ENCODE peak calls at places on chromosomes 16 and 17, in ten cellular contexts. E, X, K, B, N, Z, I, V, U and T are unnamed samples.

GRCh38 chr17:6413073-6413472 is 21.8 kb downstream of the AIPL1 start:
- DNase-seq in E (no peak), X (no peak), K (peak), B (peak), N (no peak), Z (peak), I (no peak), V (no peak), U (peak), T (no peak)

GRCh38 chr17:61317779-61318178 is 81.9 kb upstream of the TBX2 start:
- DNase-seq in E (no peak), X (peak), K (no peak), B (no peak), N (no peak), Z (no peak), I (no peak), V (no peak), U (no peak), T (no peak)

GRCh38 chr17:50774225-50774803 is 7.0 kb upstream of the ANKRD40CL start:
- DNase-seq in E (no peak), X (no peak), K (no peak), B (no peak), N (no peak), Z (no peak), I (no peak), V (peak), U (no peak), T (no peak)

GRCh38 chr16:19861811-19862327 is 22.8 kb downstream of the GPRC5B start:
- DNase-seq in E (no peak), X (peak), K (no peak), B (no peak), N (no peak), Z (no peak), I (no peak), V (peak), U (no peak), T (no peak)

GRCh38 chr17:2929881-2930533 is 133.4 kb downstream of the OR1D5 start:
- DNase-seq in E (no peak), X (no peak), K (peak), B (peak), N (no peak), Z (no peak), I (peak), V (no peak), U (peak), T (peak)

GRCh38 chr17:27386206-27387075 is 69.8 kb upstream of the KSR1 start:
- DNase-seq in E (no peak), X (no peak), K (no peak), B (no peak), N (no peak), Z (no peak), I (no peak), V (no peak), U (no peak), T (no peak)

GRCh38 chr16:85879975-85880831 is 18.8 kb upstream of the IRF8 start:
- DNase-seq in E (no peak), X (no peak), K (no peak), B (no peak), N (no peak), Z (no peak), I (no peak), V (no peak), U (no peak), T (no peak)

GRCh38 chr16:9476744-9477143 is 385.3 kb downstream of the HAPSTR1 start:
- DNase-seq in E (no peak), X (no peak), K (no peak), B (no peak), N (no peak), Z (no peak), I (no peak), V (no peak), U (no peak), T (no peak)

GRCh38 chr17:8382052-8382879 is 727 bp downstream of the RPL26 start:
- DNase-seq in E (no peak), X (no peak), K (no peak), B (peak), N (no peak), Z (peak), I (no peak), V (no peak), U (peak), T (no peak)

GRCh38 chr17:7790150-7790549 is 43.9 kb upstream of the KDM6B start:
- DNase-seq in E (no peak), X (no peak), K (no peak), B (no peak), N (no peak), Z (no peak), I (no peak), V (no peak), U (no peak), T (no peak)

GRCh38 chr16:13138528-13138927 is 237.1 kb downstream of the SHISA9 start:
- DNase-seq in E (no peak), X (no peak), K (no peak), B (no peak), N (no peak), Z (no peak), I (no peak), V (no peak), U (no peak), T (no peak)

GRCh38 chr17:57543230-57543629 is 201.9 kb downstream of the CCDC182 start:
- DNase-seq in E (no peak), X (no peak), K (no peak), B (no peak), N (no peak), Z (no peak), I (no peak), V (no peak), U (no peak), T (no peak)

GRCh38 chr17:67629963-67630320 is 87.8 kb upstream of the NOL11 start:
- DNase-seq in E (no peak), X (no peak), K (peak), B (peak), N (no peak), Z (no peak), I (no peak), V (no peak), U (peak), T (no peak)

GRCh38 chr16:15524966-15525365 is 90.6 kb downstream of the BMERB1 start:
- DNase-seq in E (no peak), X (no peak), K (no peak), B (no peak), N (no peak), Z (no peak), I (no peak), V (no peak), U (no peak), T (no peak)

GRCh38 chr16:75821117-75821516 is 94.8 kb upstream of the CPHXL start:
- DNase-seq in E (no peak), X (no peak), K (no peak), B (no peak), N (no peak), Z (no peak), I (no peak), V (no peak), U (no peak), T (no peak)

GRCh38 chr16:25064967-25065366 is 46.6 kb upstream of the LCMT1 start:
- DNase-seq in E (no peak), X (no peak), K (no peak), B (no peak), N (no peak), Z (no peak), I (peak), V (peak), U (no peak), T (peak)

GRCh38 chr16:58628845-58629680 is 563 bp downstream of the CNOT1 start:
- DNase-seq in E (peak), X (peak), K (peak), B (peak), N (peak), Z (peak), I (peak), V (peak), U (peak), T (peak)

GRCh38 chr17:57296231-57296630 is 39.9 kb downstream of the MSI2 start:
- DNase-seq in E (no peak), X (no peak), K (no peak), B (no peak), N (no peak), Z (no peak), I (no peak), V (no peak), U (no peak), T (no peak)

GRCh38 chr17:61139219-61139618 is 260.4 kb upstream of the TBX2 start:
- DNase-seq in E (no peak), X (peak), K (no peak), B (no peak), N (no peak), Z (no peak), I (no peak), V (no peak), U (no peak), T (no peak)

GRCh38 chr17:78970834-78971763 is 8.6 kb downstream of the LGALS3BP start:
- DNase-seq in E (peak), X (peak), K (peak), B (peak), N (peak), Z (peak), I (peak), V (peak), U (peak), T (peak)

GRCh38 chr17:50186661-50187402 is 14.6 kb downstream of the COL1A1 start:
- DNase-seq in E (no peak), X (no peak), K (no peak), B (no peak), N (no peak), Z (no peak), I (no peak), V (no peak), U (no peak), T (no peak)

GRCh38 chr16:23105309-23105708 is 43.9 kb downstream of the USP31 start:
- DNase-seq in E (no peak), X (no peak), K (no peak), B (no peak), N (peak), Z (no peak), I (no peak), V (no peak), U (no peak), T (no peak)

GRCh38 chr17:3845361-3845753 is 689 bp downstream of the NCBP3 start:
- DNase-seq in E (no peak), X (no peak), K (no peak), B (peak), N (no peak), Z (peak), I (no peak), V (no peak), U (peak), T (no peak)

GRCh38 chr17:64786337-64786736 is 124.2 kb upstream of the SMURF2 start:
- DNase-seq in E (no peak), X (no peak), K (no peak), B (no peak), N (no peak), Z (no peak), I (no peak), V (peak), U (no peak), T (no peak)

GRCh38 chr16:30658731-30659506 is 688 bp downstream of the FBRS start:
- DNase-seq in E (peak), X (peak), K (peak), B (no peak), N (peak), Z (peak), I (peak), V (peak), U (no peak), T (peak)

GRCh38 chr17:47295874-47296255 is 27.9 kb upstream of the EFCAB13 start:
- DNase-seq in E (no peak), X (no peak), K (no peak), B (no peak), N (no peak), Z (no peak), I (no peak), V (no peak), U (no peak), T (no peak)

GRCh38 chr16:89931305-89931896 is 8.3 kb downstream of the TUBB3 start:
- DNase-seq in E (no peak), X (no peak), K (no peak), B (no peak), N (no peak), Z (no peak), I (no peak), V (no peak), U (no peak), T (no peak)

GRCh38 chr17:81913394-81914102 is 2.3 kb upstream of the PCYT2 start:
- DNase-seq in E (no peak), X (no peak), K (no peak), B (no peak), N (no peak), Z (no peak), I (no peak), V (no peak), U (no peak), T (no peak)

GRCh38 chr16:8568231-8568617 is 22.1 kb downstream of the TMEM114 start:
- DNase-seq in E (no peak), X (no peak), K (no peak), B (no peak), N (no peak), Z (peak), I (no peak), V (no peak), U (peak), T (no peak)

GRCh38 chr16:72923757-72924156 is 124.2 kb downstream of the ZFHX3 start:
- DNase-seq in E (no peak), X (peak), K (no peak), B (no peak), N (no peak), Z (no peak), I (no peak), V (peak), U (no peak), T (no peak)

GRCh38 chr17:49964539-49965521 is 4.2 kb upstream of the DLX4 start:
- DNase-seq in E (no peak), X (no peak), K (no peak), B (no peak), N (no peak), Z (no peak), I (no peak), V (no peak), U (no peak), T (no peak)

GRCh38 chr17:36728030-36728991 is 126.9 kb downstream of the MRM1 start:
- DNase-seq in E (no peak), X (no peak), K (no peak), B (no peak), N (no peak), Z (peak), I (no peak), V (no peak), U (peak), T (no peak)

GRCh38 chr17:64676763-64677162 is 14.7 kb upstream of the SMURF2 start:
- DNase-seq in E (no peak), X (no peak), K (no peak), B (no peak), N (no peak), Z (no peak), I (no peak), V (no peak), U (no peak), T (no peak)

GRCh38 chr16:84234656-84235285 is 5.0 kb downstream of the KCNG4 start:
- DNase-seq in E (no peak), X (no peak), K (no peak), B (no peak), N (no peak), Z (no peak), I (no peak), V (no peak), U (no peak), T (peak)

GRCh38 chr17:6279659-6280058 is 155.3 kb downstream of the AIPL1 start:
- DNase-seq in E (no peak), X (no peak), K (peak), B (peak), N (peak), Z (no peak), I (peak), V (no peak), U (peak), T (no peak)

GRCh38 chr16:80990978-80991377 is 15.7 kb downstream of the CMC2 start:
- DNase-seq in E (no peak), X (no peak), K (no peak), B (no peak), N (no peak), Z (no peak), I (no peak), V (no peak), U (no peak), T (no peak)

GRCh38 chr17:56499799-56500388 is 93.6 kb upstream of the NOG start:
- DNase-seq in E (no peak), X (no peak), K (peak), B (peak), N (no peak), Z (peak), I (no peak), V (no peak), U (peak), T (no peak)

GRCh38 chr16:12453832-12454231 is 349.9 kb downstream of the CPPED1 start:
- DNase-seq in E (no peak), X (no peak), K (no peak), B (peak), N (no peak), Z (peak), I (no peak), V (no peak), U (peak), T (no peak)

GRCh38 chr17:77323413-77324171 is 182.8 kb downstream of the SEC14L1 start:
- DNase-seq in E (peak), X (peak), K (peak), B (no peak), N (no peak), Z (no peak), I (no peak), V (peak), U (peak), T (peak)
- TF ChIP-seq POLR2A in E (no peak), X (no peak), K (no peak), B (no peak), N (no peak), Z (no peak), I (no peak), V (no peak), U (no peak), T (peak)

DNA sequence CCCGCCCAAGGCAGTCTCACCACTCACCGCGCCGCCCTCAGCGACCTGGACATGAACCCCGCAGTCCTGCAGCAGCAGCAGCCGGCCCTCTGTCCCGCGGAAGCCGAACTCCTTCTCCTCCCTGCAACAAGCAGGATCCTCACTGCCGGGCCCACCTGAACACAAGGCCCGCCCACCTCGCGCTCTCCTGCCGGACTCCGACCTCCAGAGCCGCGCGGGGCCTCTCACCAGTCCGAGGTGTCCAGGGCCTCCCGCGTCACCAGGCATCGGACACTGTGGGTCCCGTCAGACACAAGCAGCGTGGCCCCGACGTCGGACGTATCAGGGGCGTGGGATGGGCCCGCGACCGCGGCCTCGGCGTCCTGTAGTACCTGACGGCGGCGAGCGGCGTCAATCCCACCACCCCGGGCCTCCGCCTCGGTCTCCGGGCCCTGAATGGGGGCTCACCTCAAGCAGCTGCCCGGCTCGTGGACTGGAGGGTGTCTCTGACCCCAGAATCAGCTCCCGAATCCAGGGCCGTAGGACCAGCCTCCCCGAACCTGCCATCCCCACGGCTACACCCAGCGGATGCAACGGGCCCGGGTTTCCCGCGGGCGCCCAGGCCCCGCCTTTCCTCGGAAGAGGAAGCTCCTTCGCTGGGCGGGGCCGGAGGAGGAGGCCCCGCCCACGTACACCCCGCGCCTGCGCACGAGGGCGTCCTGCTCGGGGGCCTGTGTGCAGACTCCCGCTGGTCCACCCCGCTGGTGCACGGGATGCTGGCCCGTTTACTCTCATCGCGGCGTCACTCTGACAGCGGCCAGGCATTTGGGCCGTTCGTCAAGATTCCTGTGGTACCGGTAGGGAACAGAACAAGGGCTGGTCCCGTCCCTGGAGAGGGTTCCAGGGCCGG is at the start of gene ACD:
- DNase-seq in E (peak), X (peak), K (peak), B (peak), N (peak), Z (peak), I (peak), V (peak), U (peak), T (peak)
- TF ChIP-seq POLR2A in E (peak), X (peak), K (peak), B (peak), N (peak), Z (peak), I (peak), V (peak), U (peak), T (peak)

GRCh38 chr17:48502312-48502711 is 28.5 kb downstream of the HOXB1 start:
- DNase-seq in E (no peak), X (no peak), K (no peak), B (no peak), N (no peak), Z (no peak), I (no peak), V (no peak), U (no peak), T (no peak)
- TF ChIP-seq POLR2A in E (no peak), X (no peak), K (no peak), B (no peak), N (no peak), Z (no peak), I (no peak), V (no peak), U (no peak), T (no peak)

GRCh38 chr17:17692353-17693252 is 11.3 kb downstream of the RAI1 start:
- DNase-seq in E (no peak), X (no peak), K (peak), B (peak), N (no peak), Z (no peak), I (no peak), V (no peak), U (no peak), T (peak)

GRCh38 chr17:17693955-17694228 is 12.6 kb downstream of the RAI1 start:
- DNase-seq in E (no peak), X (no peak), K (no peak), B (no peak), N (no peak), Z (no peak), I (no peak), V (no peak), U (no peak), T (peak)

GRCh38 chr17:17690156-17690737 is 9.0 kb downstream of the RAI1 start:
- DNase-seq in E (no peak), X (no peak), K (no peak), B (no peak), N (no peak), Z (no peak), I (no peak), V (no peak), U (no peak), T (peak)

GRCh38 chr17:17693253-17693954 is 12.1 kb downstream of the RAI1 start:
- DNase-seq in E (peak), X (peak), K (peak), B (peak), N (peak), Z (peak), I (peak), V (no peak), U (no peak), T (peak)

GRCh38 chr17:17691468-17692263 is 10.4 kb downstream of the RAI1 start:
- DNase-seq in E (no peak), X (no peak), K (no peak), B (peak), N (no peak), Z (no peak), I (no peak), V (no peak), U (no peak), T (no peak)
- TF ChIP-seq POLR2A in E (no peak), X (no peak), K (no peak), B (no peak), N (no peak), Z (no peak), I (no peak), V (no peak), U (no peak), T (no peak)

DNA sequence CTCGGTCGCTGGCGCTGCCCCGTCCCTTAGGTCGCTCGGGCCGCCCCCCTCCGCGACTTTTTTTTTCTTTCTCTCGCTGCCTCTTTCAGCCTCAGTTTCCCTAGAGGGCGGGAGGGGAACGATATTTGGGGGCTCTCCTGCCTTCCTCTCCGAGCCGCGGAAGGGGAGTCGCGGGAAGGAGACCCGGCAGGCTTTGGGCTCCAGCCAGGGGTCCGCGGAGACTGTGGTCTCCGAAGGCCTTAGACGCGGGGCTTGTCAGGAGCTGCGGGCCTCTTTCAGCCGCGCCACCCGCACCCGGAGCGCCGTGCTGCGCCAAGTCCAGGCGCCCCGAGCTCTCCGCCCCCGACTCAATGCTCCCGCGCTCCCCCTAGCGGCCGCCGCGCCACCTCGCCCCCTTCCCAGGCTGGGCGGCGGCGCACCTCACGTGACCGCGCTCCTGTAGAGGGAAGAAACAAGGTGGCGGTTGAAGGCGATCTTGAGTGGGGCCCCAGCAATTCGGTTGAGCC is at the start of gene LRRC37B:
- DNase-seq in E (peak), X (peak), K (peak), B (peak), N (peak), Z (peak), I (peak), V (peak), U (peak), T (peak)
- TF ChIP-seq POLR2A in E (peak), X (no peak), K (peak), B (no peak), N (peak), Z (no peak), I (peak), V (no peak), U (peak), T (peak)